ENCODE peak calls at places on chromosomes 2 and 18, in seven cellular contexts. Y is NCI-H1048; J is naive thymus-derived CD8-positive, alpha-beta T cell; I is mesenchymal stem cell; Q is adrenal gland; W is tibial artery; H is neuronal stem cell. N is an unnamed sample.

GRCh38 chr2:73110622-73111299 is 2.0 kb downstream of the RAB11FIP5 start:
- DNase-seq in Y (no peak), J (no peak), I (peak; percentile 21), Q (no peak), W (peak; percentile 65), H (no peak), N (peak; percentile 49)

GRCh38 chr2:105294844-105295481 is 34.6 kb downstream of the TGFBRAP1 start:
- DNase-seq in Y (peak; percentile 14), J (peak; percentile 18), I (peak; percentile 75), Q (peak; percentile 74), W (no peak), H (peak; percentile 58), N (peak; percentile 75)

GRCh38 chr18:59200787-59201186 is 19.2 kb upstream of the GRP start:
- DNase-seq in Y (no peak), J (no peak), I (no peak), Q (no peak), W (no peak), H (no peak), N (peak; percentile 58)

GRCh38 chr2:73893764-73894474 is 1.1 kb downstream of the ACTG2 start:
- DNase-seq in Y (no peak), J (no peak), I (no peak), Q (no peak), W (no peak), H (no peak), N (no peak)

GRCh38 chr2:200302940-200303727 is 3.4 kb upstream of the SPATS2L start:
- DNase-seq in Y (no peak), J (no peak), I (peak; percentile 38), Q (no peak), W (no peak), H (no peak), N (peak; percentile 98)

GRCh38 chr2:105853354-105854088 is 108.8 kb downstream of the NCK2 start:
- DNase-seq in Y (no peak), J (no peak), I (no peak), Q (no peak), W (no peak), H (no peak), N (no peak)

GRCh38 chr2:182240862-182241371 is 185.9 kb downstream of the PDE1A start:
- DNase-seq in Y (no peak), J (peak; percentile 6), I (peak; percentile 42), Q (peak; percentile 18), W (no peak), H (no peak), N (peak; percentile 61)

GRCh38 chr2:71603851-71604708 is 150.7 kb downstream of the DYSF start:
- DNase-seq in Y (no peak), J (no peak), I (no peak), Q (no peak), W (peak; percentile 54), H (no peak), N (no peak)

GRCh38 chr2:76044701-76045100 is 334.0 kb upstream of the GCFC2 start:
- DNase-seq in Y (no peak), J (no peak), I (no peak), Q (no peak), W (no peak), H (no peak), N (no peak)

GRCh38 chr18:23689031-23689615 is at the start of gene LAMA3:
- DNase-seq in Y (peak; percentile 56), J (peak; percentile 37), I (peak; percentile 33), Q (peak; percentile 65), W (peak; percentile 71), H (peak; percentile 48), N (peak; percentile 63)

GRCh38 chr2:144675331-144675730 is 155.4 kb upstream of the ZEB2 start:
- DNase-seq in Y (no peak), J (no peak), I (no peak), Q (no peak), W (no peak), H (no peak), N (no peak)

GRCh38 chr2:43067254-43068052 is 159.0 kb downstream of the ZFP36L2 start:
- DNase-seq in Y (no peak), J (no peak), I (no peak), Q (peak; percentile 16), W (peak; percentile 59), H (no peak), N (no peak)

GRCh38 chr2:3492951-3493609 is 26.3 kb downstream of the ADI1 start:
- DNase-seq in Y (no peak), J (no peak), I (peak; percentile 37), Q (no peak), W (peak; percentile 92), H (no peak), N (peak; percentile 33)

GRCh38 chr2:112047537-112048235 is 7.4 kb upstream of the TMEM87B start:
- DNase-seq in Y (no peak), J (no peak), I (no peak), Q (no peak), W (no peak), H (no peak), N (no peak)

GRCh38 chr2:177169810-177170514 is 42.6 kb upstream of the HNRNPA3 start:
- DNase-seq in Y (peak; percentile 66), J (no peak), I (no peak), Q (no peak), W (no peak), H (no peak), N (no peak)

GRCh38 chr2:131413148-131413747 is 49.3 kb upstream of the RAB6D start:
- DNase-seq in Y (peak; percentile 64), J (peak; percentile 54), I (peak; percentile 67), Q (no peak), W (no peak), H (peak; percentile 62), N (peak; percentile 62)

GRCh38 chr2:141766225-141766624 is 364.6 kb downstream of the LRP1B start:
- DNase-seq in Y (no peak), J (no peak), I (peak; percentile 5), Q (no peak), W (no peak), H (no peak), N (no peak)

GRCh38 chr18:56326386-56327072 is 311.9 kb downstream of the TXNL1 start:
- DNase-seq in Y (no peak), J (no peak), I (no peak), Q (no peak), W (no peak), H (no peak), N (no peak)

GRCh38 chr2:195842932-195843331 is 185.9 kb downstream of the SLC39A10 start:
- DNase-seq in Y (no peak), J (no peak), I (no peak), Q (no peak), W (no peak), H (no peak), N (no peak)

GRCh38 chr2:231604101-231604684 is 11.5 kb downstream of the TEX44 start:
- DNase-seq in Y (no peak), J (peak; percentile 55), I (no peak), Q (peak; percentile 70), W (peak; percentile 78), H (no peak), N (peak; percentile 66)

GRCh38 chr2:207810200-207810788 is 40.6 kb upstream of the FZD5 start:
- DNase-seq in Y (no peak), J (no peak), I (no peak), Q (no peak), W (no peak), H (no peak), N (no peak)